ENCODE peak calls at places on chromosomes 11 and 22, in ten cellular contexts. N, K, S, C, L, V, B, O, A and W are unnamed samples.

GRCh38 chr11:126343051-126343450 is 12.4 kb upstream of the ST3GAL4 start:
- DNase-seq in L (no peak), S (no peak), K (no peak), N (no peak), V (no peak), A (no peak), O (no peak), B (no peak), C (no peak), W (no peak)

GRCh38 chr22:33440756-33441155 is 382.6 kb upstream of the SYN3 start:
- DNase-seq in A (no peak), N (no peak), S (no peak), L (no peak), V (no peak), K (no peak), O (no peak), C (no peak), B (no peak), W (no peak)

GRCh38 chr11:4103269-4103668 is 8.7 kb downstream of the RRM1 start:
- DNase-seq in V (no peak), C (no peak), S (no peak), L (no peak), K (no peak), B (no peak), O (no peak), A (no peak), N (no peak), W (no peak)

GRCh38 chr11:108693852-108694251 is 29.0 kb downstream of the DDX10 start:
- DNase-seq in V (no peak), N (no peak), A (no peak), O (no peak), B (peak), K (peak), C (no peak), S (no peak), L (no peak), W (no peak)

GRCh38 chr22:29742319-29742718 is 22.5 kb downstream of the CABP7 start:
- DNase-seq in L (no peak), K (no peak), B (no peak), S (no peak), O (no peak), A (no peak), C (no peak), V (no peak), N (no peak), W (no peak)

GRCh38 chr11:128406365-128406706 is 181.0 kb downstream of the ETS1 start:
- DNase-seq in A (no peak), S (no peak), C (no peak), B (no peak), N (no peak), O (no peak), L (no peak), K (no peak), V (no peak), W (no peak)

GRCh38 chr22:24186892-24187670 is 5.8 kb downstream of the SUSD2 start:
- DNase-seq in N (no peak), A (no peak), V (no peak), S (no peak), C (no peak), O (no peak), K (no peak), B (no peak), L (no peak), W (no peak)

GRCh38 chr11:85746640-85747039 is 60.6 kb upstream of the CCDC89 start:
- DNase-seq in S (no peak), K (no peak), C (no peak), N (no peak), V (no peak), O (no peak), L (no peak), B (no peak), A (no peak), W (no peak)

GRCh38 chr11:80816966-80817365 is 1376.1 kb upstream of the TENM4 start:
- DNase-seq in B (no peak), K (no peak), V (no peak), C (no peak), N (no peak), L (no peak), S (no peak), A (no peak), O (no peak), W (no peak)

GRCh38 chr11:43694477-43694876 is 13.9 kb downstream of the HSD17B12 start:
- DNase-seq in A (no peak), K (no peak), N (no peak), L (no peak), O (no peak), C (peak), S (no peak), V (no peak), B (peak), W (no peak)